ENCODE peak calls at places on chromosomes 4 and X, in four cellular contexts. T is transverse colon, U is K562, R is H1. D is an unnamed sample.

GRCh38 chrX:145673851-145674250 is 143.8 kb upstream of the SLITRK2 start:
- DNase-seq in T (no peak), U (no peak), R (no peak), D (no peak)

GRCh38 chrX:7996414-7996813 is 69.2 kb upstream of the PNPLA4 start:
- DNase-seq in T (peak), U (peak), R (no peak), D (peak)

GRCh38 chrX:156004256-156004655 is 6.8 kb downstream of the IL9R start:
- DNase-seq in T (no peak), U (no peak), R (no peak), D (no peak)

GRCh38 chrX:2395261-2395850 is 105.4 kb downstream of the DHRSX start:
- DNase-seq in T (no peak), U (no peak), R (no peak), D (no peak)

GRCh38 chrX:71922697-71923096 is 12.1 kb downstream of the NHSL2 start:
- DNase-seq in T (no peak), U (no peak), R (no peak), D (no peak)

GRCh38 chrX:154714925-154715324 is 36.0 kb downstream of the GAB3 start:
- DNase-seq in T (peak), U (peak), R (peak), D (no peak)

GRCh38 chrX:151825927-151826471 is 86.7 kb upstream of the MAGEA4 start:
- DNase-seq in T (no peak), U (no peak), R (no peak), D (no peak)

GRCh38 chrX:107738768-107739167 is 36.8 kb downstream of the TSC22D3 start:
- DNase-seq in T (no peak), U (no peak), R (no peak), D (no peak)

GRCh38 chr4:125085-125820 is 952 bp downstream of the ZNF718 start:
- DNase-seq in T (peak), U (peak), R (peak), D (no peak)

GRCh38 chrX:31012509-31013025 is 59.3 kb downstream of the FTHL17 start:
- DNase-seq in T (no peak), U (no peak), R (no peak), D (no peak)

GRCh38 chr4:123102897-123103489 is 180.6 kb upstream of the NUDT6 start:
- DNase-seq in T (no peak), U (peak), R (no peak), D (no peak)

GRCh38 chrX:131728295-131729145 is 184.6 kb downstream of the OR13H1 start:
- DNase-seq in T (peak), U (no peak), R (no peak), D (peak)

GRCh38 chrX:80812176-80812575 is 2.5 kb upstream of the BRWD3 start:
- DNase-seq in T (peak), U (no peak), R (no peak), D (no peak)

GRCh38 chr4:86582453-86582852 is 11.7 kb upstream of the PTPN13 start:
- DNase-seq in T (no peak), U (no peak), R (no peak), D (no peak)

GRCh38 chrX:134676440-134676839 is 18.2 kb upstream of the PLAC1 start:
- DNase-seq in T (no peak), U (no peak), R (no peak), D (no peak)

GRCh38 chr4:87975466-87975865 is at the start of gene SPP1:
- DNase-seq in T (no peak), U (no peak), R (no peak), D (no peak)

GRCh38 chrX:46686003-46686645 is 72.8 kb downstream of the SLC9A7 start:
- DNase-seq in T (peak), U (peak), R (no peak), D (no peak)

GRCh38 chrX:75596178-75596577 is 73.3 kb upstream of the ZDHHC15 start:
- DNase-seq in T (no peak), U (no peak), R (no peak), D (no peak)
- H3K27ac ChIP-seq in T (no peak), U (no peak), R (no peak), D (no peak)

GRCh38 chr4:6563935-6564645 is 10.9 kb upstream of the MAN2B2 start:
- DNase-seq in T (no peak), U (no peak), R (no peak), D (no peak)
- H3K4me3 ChIP-seq in T (no peak), U (no peak), R (no peak), D (peak)

DNA sequence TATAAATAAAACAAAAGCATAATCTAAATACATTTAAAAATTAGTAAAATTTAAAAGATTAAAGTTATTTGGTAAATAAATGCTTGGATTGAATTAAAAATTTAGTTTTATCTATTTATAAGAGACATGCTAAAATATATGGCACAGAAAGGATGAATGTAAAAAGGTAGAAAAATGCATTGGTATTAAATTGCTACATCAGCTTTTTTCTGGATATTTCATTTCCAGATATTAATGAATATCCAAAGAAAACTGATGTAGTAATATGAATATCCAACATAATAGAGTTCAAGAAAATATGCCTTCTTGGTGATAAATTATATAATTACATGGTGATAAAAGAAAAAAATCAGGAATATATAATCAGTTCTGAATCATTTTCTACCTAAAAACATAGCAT is 1743.9 kb downstream of the RPA4 start:
- DNase-seq in T (no peak), U (no peak), R (no peak), D (no peak)
- TF ChIP-seq POLR2AphosphoS5 in T (no peak), U (no peak), R (no peak), D (no peak)

GRCh38 chr4:110107868-110108267 is 90.5 kb downstream of the ELOVL6 start:
- DNase-seq in T (no peak), U (no peak), R (no peak), D (no peak)

GRCh38 chr4:110108960-110109359 is 89.5 kb downstream of the ELOVL6 start:
- DNase-seq in T (no peak), U (no peak), R (no peak), D (no peak)

GRCh38 chr4:110108470-110108869 is 89.9 kb downstream of the ELOVL6 start:
- DNase-seq in T (no peak), U (no peak), R (no peak), D (no peak)

GRCh38 chr4:110104661-110105060 is 93.8 kb downstream of the ELOVL6 start:
- DNase-seq in T (no peak), U (no peak), R (no peak), D (no peak)

GRCh38 chr4:110106946-110107325 is 91.5 kb downstream of the ELOVL6 start:
- DNase-seq in T (no peak), U (peak), R (no peak), D (no peak)
- H3K27ac ChIP-seq in T (no peak), U (peak), R (no peak), D (no peak)